ENCODE peak calls at places on chromosomes 2 and 18, in ten cellular contexts. H is LoVo, M is G401, T is heart left ventricle, N is head of caudate nucleus, Z is EH, U is mesenchymal stem cell, P is anterior cingulate cortex, E is HFFc6, O is mesothelial cell of epicardium. J is an unnamed sample.

GRCh38 chr2:181374741-181375675 is 82.2 kb upstream of the ITGA4 start:
- DNase-seq in H (no peak), M (no peak), T (no peak), N (no peak), Z (peak; percentile 70), U (no peak), P (no peak), E (no peak), O (no peak), J (no peak)

GRCh38 chr2:144234115-144234772 is 285.7 kb downstream of the ZEB2 start:
- DNase-seq in H (no peak), M (no peak), T (no peak), N (no peak), Z (no peak), U (peak; percentile 24), P (no peak), E (no peak), O (no peak), J (no peak)

GRCh38 chr2:3285901-3286645 is 91.5 kb downstream of the EIPR1 start:
- DNase-seq in H (no peak), M (no peak), T (no peak), N (no peak), Z (no peak), U (no peak), P (no peak), E (no peak), O (no peak), J (peak; percentile 40)

GRCh38 chr2:71500426-71501079 is 47.2 kb downstream of the DYSF start:
- DNase-seq in H (no peak), M (no peak), T (peak; percentile 69), N (no peak), Z (peak; percentile 3), U (no peak), P (no peak), E (no peak), O (no peak), J (no peak)

GRCh38 chr2:217305882-217306281 is 446.0 kb upstream of the TNP1 start:
- DNase-seq in H (no peak), M (no peak), T (no peak), N (no peak), Z (no peak), U (no peak), P (no peak), E (no peak), O (no peak), J (no peak)

GRCh38 chr2:3470856-3471737 is 48.2 kb downstream of the ADI1 start:
- DNase-seq in H (no peak), M (peak; percentile 61), T (no peak), N (no peak), Z (no peak), U (no peak), P (no peak), E (no peak), O (no peak), J (no peak)

GRCh38 chr2:80053522-80054338 is 250.8 kb downstream of the LRRTM1 start:
- DNase-seq in H (no peak), M (no peak), T (no peak), N (no peak), Z (peak; percentile 18), U (no peak), P (no peak), E (no peak), O (no peak), J (no peak)

GRCh38 chr2:149160701-149161217 is 122.3 kb downstream of the LYPD6B start:
- DNase-seq in H (no peak), M (no peak), T (no peak), N (no peak), Z (no peak), U (peak; percentile 52), P (no peak), E (no peak), O (no peak), J (no peak)

GRCh38 chr2:158894078-158894477 is 74.4 kb upstream of the TANC1 start:
- DNase-seq in H (no peak), M (no peak), T (no peak), N (no peak), Z (peak; percentile 58), U (no peak), P (no peak), E (no peak), O (no peak), J (no peak)

GRCh38 chr18:23143871-23144270 is 8.6 kb downstream of the CABLES1 start:
- DNase-seq in H (no peak), M (no peak), T (no peak), N (no peak), Z (no peak), U (peak; percentile 79), P (no peak), E (no peak), O (no peak), J (peak; percentile 76)

GRCh38 chr18:62196079-62196478 is 9.0 kb downstream of the RELCH start:
- DNase-seq in H (no peak), M (no peak), T (no peak), N (no peak), Z (no peak), U (no peak), P (no peak), E (no peak), O (no peak), J (no peak)

GRCh38 chr2:221420245-221420644 is 151.9 kb downstream of the EPHA4 start:
- DNase-seq in H (no peak), M (no peak), T (no peak), N (no peak), Z (no peak), U (no peak), P (no peak), E (no peak), O (no peak), J (no peak)

GRCh38 chr2:148737742-148738141 is 93.2 kb downstream of the EPC2 start:
- DNase-seq in H (no peak), M (no peak), T (no peak), N (no peak), Z (no peak), U (no peak), P (no peak), E (no peak), O (no peak), J (no peak)

GRCh38 chr2:51505533-51505932 is 473.6 kb upstream of the NRXN1 start:
- DNase-seq in H (no peak), M (no peak), T (no peak), N (no peak), Z (no peak), U (no peak), P (no peak), E (no peak), O (no peak), J (no peak)